ENCODE peak calls at places on chromosomes 5 and 9, in six cellular contexts. One of them, this sample, is unnamed.

GRCh38 chr9:106310782-106311181 is 552.2 kb upstream of the ZNF462 start:
- DNase-seq in astrocyte of the hippocampus: no peak
- DNase-seq in WTC11: no peak
- DNase-seq in GM10248: no peak
- DNase-seq in NCI-H1092: no peak
- DNase-seq in foreskin keratinocyte: no peak
- DNase-seq in this sample: no peak

GRCh38 chr5:73312146-73312871 is 136.3 kb downstream of the FOXD1 start:
- DNase-seq in astrocyte of the hippocampus: peak; percentile 96
- DNase-seq in WTC11: peak; percentile 37
- DNase-seq in foreskin keratinocyte: no peak
- DNase-seq in GM10248: no peak
- DNase-seq in NCI-H1092: no peak
- DNase-seq in this sample: no peak

GRCh38 chr9:98584059-98584458 is 124.7 kb downstream of the GABBR2 start:
- DNase-seq in foreskin keratinocyte: no peak
- DNase-seq in NCI-H1092: no peak
- DNase-seq in astrocyte of the hippocampus: no peak
- DNase-seq in GM10248: no peak
- DNase-seq in WTC11: no peak
- DNase-seq in this sample: no peak

GRCh38 chr5:13566903-13567339 is 377.6 kb downstream of the DNAH5 start:
- DNase-seq in foreskin keratinocyte: peak; percentile 99
- DNase-seq in WTC11: no peak
- DNase-seq in NCI-H1092: no peak
- DNase-seq in astrocyte of the hippocampus: peak; percentile 48
- DNase-seq in GM10248: no peak
- DNase-seq in this sample: no peak

GRCh38 chr5:37554938-37555337 is 175.8 kb downstream of the WDR70 start:
- DNase-seq in NCI-H1092: no peak
- DNase-seq in foreskin keratinocyte: peak; percentile 24
- DNase-seq in GM10248: no peak
- DNase-seq in astrocyte of the hippocampus: no peak
- DNase-seq in WTC11: no peak
- DNase-seq in this sample: peak; percentile 15

GRCh38 chr5:10248378-10249260 is 1.1 kb downstream of the ATPSCKMT start:
- DNase-seq in GM10248: no peak
- DNase-seq in astrocyte of the hippocampus: no peak
- DNase-seq in foreskin keratinocyte: no peak
- DNase-seq in NCI-H1092: no peak
- DNase-seq in WTC11: no peak
- DNase-seq in this sample: no peak

GRCh38 chr9:30597609-30598008 is 1786.8 kb upstream of the ACO1 start:
- DNase-seq in WTC11: no peak
- DNase-seq in GM10248: no peak
- DNase-seq in NCI-H1092: no peak
- DNase-seq in foreskin keratinocyte: no peak
- DNase-seq in astrocyte of the hippocampus: no peak
- DNase-seq in this sample: no peak

GRCh38 chr5:77599676-77600075 is 38.8 kb downstream of the OTP start:
- DNase-seq in NCI-H1092: no peak
- DNase-seq in astrocyte of the hippocampus: no peak
- DNase-seq in WTC11: no peak
- DNase-seq in GM10248: no peak
- DNase-seq in foreskin keratinocyte: no peak
- DNase-seq in this sample: no peak

GRCh38 chr5:133952729-133953567 is 15.5 kb downstream of the C5orf15 start:
- DNase-seq in NCI-H1092: no peak
- DNase-seq in GM10248: no peak
- DNase-seq in foreskin keratinocyte: peak; percentile 26
- DNase-seq in WTC11: no peak
- DNase-seq in astrocyte of the hippocampus: peak; percentile 89
- DNase-seq in this sample: no peak

GRCh38 chr5:180643191-180643851 is 6.1 kb downstream of the FLT4 start:
- DNase-seq in foreskin keratinocyte: no peak
- DNase-seq in astrocyte of the hippocampus: no peak
- DNase-seq in GM10248: no peak
- DNase-seq in WTC11: peak; percentile 10
- DNase-seq in NCI-H1092: no peak
- DNase-seq in this sample: no peak

GRCh38 chr5:107831612-107832395 is 161.1 kb upstream of the EFNA5 start:
- DNase-seq in foreskin keratinocyte: no peak
- DNase-seq in astrocyte of the hippocampus: no peak
- DNase-seq in WTC11: no peak
- DNase-seq in NCI-H1092: no peak
- DNase-seq in GM10248: no peak
- DNase-seq in this sample: no peak

GRCh38 chr5:94375801-94376200 is 242.6 kb downstream of the KIAA0825 start:
- DNase-seq in astrocyte of the hippocampus: peak; percentile 9
- DNase-seq in foreskin keratinocyte: no peak
- DNase-seq in WTC11: no peak
- DNase-seq in NCI-H1092: no peak
- DNase-seq in GM10248: no peak
- DNase-seq in this sample: no peak

This sample was measured in endothelial cell.